ENCODE peak calls at places on chromosomes 2 and 18, in nine cellular contexts. One of them, this sample, is unnamed. For H3K9me3, the result is how much of the 10 kb centered on the place peaks cover.

GRCh38 chr2:57544626-57545025 is 502.0 kb upstream of the VRK2 start:
- DNase-seq in vagina: no peak
- DNase-seq in H1: no peak
- DNase-seq in SK-N-SH: no peak
- DNase-seq in breast epithelium: no peak
- DNase-seq in HepG2: no peak
- DNase-seq in stomach: no peak
- DNase-seq in transverse colon: no peak
- DNase-seq in prostate gland: no peak
- DNase-seq in this sample: no peak

GRCh38 chr2:70456594-70457495 is 96.8 kb downstream of the TGFA start:
- DNase-seq in prostate gland: no peak
- DNase-seq in stomach: no peak
- DNase-seq in breast epithelium: no peak
- DNase-seq in transverse colon: no peak
- DNase-seq in vagina: no peak
- DNase-seq in H1: no peak
- DNase-seq in HepG2: no peak
- DNase-seq in SK-N-SH: no peak
- DNase-seq in this sample: no peak

GRCh38 chr18:49646864-49647263 is 85.0 kb downstream of the LIPG start:
- DNase-seq in SK-N-SH: no peak
- DNase-seq in stomach: no peak
- DNase-seq in transverse colon: no peak
- DNase-seq in prostate gland: no peak
- DNase-seq in vagina: no peak
- DNase-seq in breast epithelium: no peak
- DNase-seq in H1: no peak
- DNase-seq in HepG2: no peak
- DNase-seq in this sample: peak

GRCh38 chr18:47749195-47749973 is 181.1 kb downstream of the SMAD2 start:
- DNase-seq in HepG2: peak
- DNase-seq in prostate gland: peak
- DNase-seq in stomach: peak
- DNase-seq in H1: peak
- DNase-seq in transverse colon: peak
- DNase-seq in SK-N-SH: peak
- DNase-seq in vagina: peak
- DNase-seq in breast epithelium: peak
- DNase-seq in this sample: peak

GRCh38 chr18:11741505-11742145 is 52.6 kb downstream of the GNAL start:
- DNase-seq in HepG2: peak
- DNase-seq in H1: no peak
- DNase-seq in SK-N-SH: peak
- DNase-seq in transverse colon: no peak
- DNase-seq in prostate gland: no peak
- DNase-seq in stomach: no peak
- DNase-seq in vagina: no peak
- DNase-seq in breast epithelium: no peak
- DNase-seq in this sample: no peak

GRCh38 chr18:77366725-77367641 is 117.3 kb downstream of the GALR1 start:
- DNase-seq in transverse colon: peak
- DNase-seq in stomach: no peak
- DNase-seq in HepG2: peak
- DNase-seq in prostate gland: peak
- DNase-seq in SK-N-SH: peak
- DNase-seq in H1: no peak
- DNase-seq in vagina: no peak
- DNase-seq in breast epithelium: no peak
- DNase-seq in this sample: no peak

GRCh38 chr2:144567745-144568144 is 47.8 kb upstream of the ZEB2 start:
- DNase-seq in SK-N-SH: no peak
- DNase-seq in HepG2: no peak
- DNase-seq in stomach: no peak
- DNase-seq in transverse colon: no peak
- DNase-seq in prostate gland: no peak
- DNase-seq in vagina: no peak
- DNase-seq in H1: peak
- DNase-seq in breast epithelium: no peak
- DNase-seq in this sample: no peak

GRCh38 chr2:73291093-73291460 is 2.3 kb downstream of the EGR4 start:
- DNase-seq in stomach: no peak
- DNase-seq in vagina: peak
- DNase-seq in H1: peak
- DNase-seq in transverse colon: peak
- DNase-seq in breast epithelium: no peak
- DNase-seq in HepG2: no peak
- DNase-seq in prostate gland: no peak
- DNase-seq in SK-N-SH: peak
- DNase-seq in this sample: peak

GRCh38 chr2:205235434-205235833 is 446.9 kb upstream of the NRP2 start:
- DNase-seq in SK-N-SH: no peak
- DNase-seq in HepG2: no peak
- DNase-seq in breast epithelium: no peak
- DNase-seq in prostate gland: no peak
- DNase-seq in vagina: no peak
- DNase-seq in stomach: no peak
- DNase-seq in H1: no peak
- DNase-seq in transverse colon: no peak
- DNase-seq in this sample: no peak

GRCh38 chr2:31957748-31958717 is 52.8 kb downstream of the MEMO1 start:
- DNase-seq in prostate gland: no peak
- DNase-seq in SK-N-SH: no peak
- DNase-seq in stomach: no peak
- DNase-seq in H1: no peak
- DNase-seq in breast epithelium: no peak
- DNase-seq in vagina: no peak
- DNase-seq in HepG2: no peak
- DNase-seq in transverse colon: no peak
- DNase-seq in this sample: no peak

GRCh38 chr2:163906410-163906809 is 170.6 kb upstream of the FIGN start:
- DNase-seq in prostate gland: no peak
- DNase-seq in stomach: no peak
- DNase-seq in vagina: no peak
- DNase-seq in SK-N-SH: no peak
- DNase-seq in breast epithelium: no peak
- DNase-seq in HepG2: no peak
- DNase-seq in transverse colon: no peak
- DNase-seq in H1: no peak
- DNase-seq in this sample: no peak

GRCh38 chr18:67282796-67283195 is 233.7 kb downstream of the DSEL start:
- DNase-seq in transverse colon: no peak
- DNase-seq in SK-N-SH: no peak
- DNase-seq in H1: no peak
- DNase-seq in prostate gland: no peak
- DNase-seq in stomach: no peak
- DNase-seq in vagina: no peak
- DNase-seq in breast epithelium: no peak
- DNase-seq in HepG2: no peak
- DNase-seq in this sample: no peak

GRCh38 chr2:62814132-62814531 is 108.6 kb downstream of the EHBP1 start:
- DNase-seq in SK-N-SH: no peak
- DNase-seq in breast epithelium: no peak
- DNase-seq in transverse colon: no peak
- DNase-seq in H1: no peak
- DNase-seq in prostate gland: no peak
- DNase-seq in HepG2: no peak
- DNase-seq in vagina: no peak
- DNase-seq in stomach: no peak
- DNase-seq in this sample: no peak

GRCh38 chr2:62811086-62811485 is 105.6 kb downstream of the EHBP1 start:
- DNase-seq in vagina: no peak
- DNase-seq in stomach: no peak
- DNase-seq in breast epithelium: no peak
- DNase-seq in H1: no peak
- DNase-seq in prostate gland: no peak
- DNase-seq in SK-N-SH: peak
- DNase-seq in transverse colon: no peak
- DNase-seq in HepG2: no peak
- DNase-seq in this sample: no peak

GRCh38 chr2:62808554-62808953 is 103.0 kb downstream of the EHBP1 start:
- DNase-seq in stomach: no peak
- DNase-seq in vagina: no peak
- DNase-seq in HepG2: no peak
- DNase-seq in H1: no peak
- DNase-seq in breast epithelium: no peak
- DNase-seq in prostate gland: no peak
- DNase-seq in SK-N-SH: no peak
- DNase-seq in transverse colon: no peak
- DNase-seq in this sample: no peak

GRCh38 chr2:62812921-62813825 is 107.7 kb downstream of the EHBP1 start:
- DNase-seq in vagina: no peak
- DNase-seq in transverse colon: no peak
- DNase-seq in HepG2: no peak
- DNase-seq in prostate gland: no peak
- DNase-seq in breast epithelium: no peak
- DNase-seq in stomach: no peak
- DNase-seq in SK-N-SH: no peak
- DNase-seq in H1: no peak
- DNase-seq in this sample: no peak

DNA sequence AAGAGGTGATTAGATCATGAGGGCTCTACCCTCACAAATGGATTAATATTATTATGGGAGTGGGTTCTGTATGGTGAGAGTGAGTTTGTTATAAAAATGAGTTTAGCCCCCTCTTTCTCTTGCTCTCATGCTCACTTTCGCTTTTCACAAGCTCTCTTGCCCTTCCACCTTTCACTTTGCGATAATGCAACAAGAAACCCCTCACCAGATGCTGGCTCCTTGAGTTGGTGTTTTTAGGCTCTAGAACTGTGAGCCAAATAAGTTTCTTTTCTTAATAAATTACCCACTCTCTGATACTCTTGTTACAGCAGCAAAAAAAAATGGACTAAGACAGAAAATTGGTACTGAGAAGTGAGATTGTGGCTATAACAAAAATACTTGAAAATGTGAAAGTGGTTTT is 106.5 kb downstream of the EHBP1 start:
- DNase-seq in transverse colon: no peak
- DNase-seq in breast epithelium: no peak
- DNase-seq in H1: no peak
- DNase-seq in HepG2: no peak
- DNase-seq in stomach: no peak
- DNase-seq in SK-N-SH: no peak
- DNase-seq in prostate gland: no peak
- DNase-seq in vagina: no peak
- DNase-seq in this sample: no peak
- TF ChIP-seq POLR2AphosphoS5 in transverse colon: no peak
- TF ChIP-seq POLR2AphosphoS5 in breast epithelium: no peak
- TF ChIP-seq POLR2AphosphoS5 in H1: no peak
- TF ChIP-seq POLR2AphosphoS5 in HepG2: no peak
- TF ChIP-seq POLR2AphosphoS5 in stomach: no peak
- TF ChIP-seq POLR2AphosphoS5 in SK-N-SH: no peak
- TF ChIP-seq POLR2AphosphoS5 in prostate gland: no peak
- TF ChIP-seq POLR2AphosphoS5 in vagina: no peak
- TF ChIP-seq POLR2AphosphoS5 in this sample: no peak

DNA sequence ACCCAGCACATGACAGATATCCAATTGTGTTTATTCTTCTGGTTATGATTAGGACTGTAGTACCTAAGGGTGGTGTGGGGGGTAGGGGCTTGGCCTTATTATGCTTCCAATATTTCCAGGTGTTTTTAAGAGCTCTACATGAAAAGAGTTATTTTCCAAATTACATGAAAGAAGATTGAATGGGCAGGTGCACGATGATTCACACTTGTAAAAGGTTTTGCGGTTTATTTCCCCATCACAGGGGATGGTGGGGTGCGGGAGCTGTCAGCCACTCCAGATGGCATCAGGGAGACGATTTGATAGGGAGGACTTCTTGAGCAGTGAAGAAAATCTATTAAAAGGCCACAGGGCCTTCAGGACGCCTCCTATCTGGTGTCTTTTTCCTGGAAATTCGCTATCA is 15.1 kb upstream of the CCBE1 start:
- DNase-seq in transverse colon: no peak
- DNase-seq in SK-N-SH: no peak
- DNase-seq in stomach: no peak
- DNase-seq in breast epithelium: no peak
- DNase-seq in vagina: no peak
- DNase-seq in H1: no peak
- DNase-seq in prostate gland: no peak
- DNase-seq in HepG2: no peak
- DNase-seq in this sample: no peak
- H3K9me3 ChIP-seq in transverse colon: under half
- H3K9me3 ChIP-seq in SK-N-SH: under half
- H3K9me3 ChIP-seq in stomach: under half
- H3K9me3 ChIP-seq in breast epithelium: under half
- H3K9me3 ChIP-seq in vagina: under half
- H3K9me3 ChIP-seq in H1: under half
- H3K9me3 ChIP-seq in prostate gland: under half
- H3K9me3 ChIP-seq in HepG2: under half
- H3K9me3 ChIP-seq in this sample: under half

GRCh38 chr2:235670974-235671787 is 177.3 kb downstream of the AGAP1 start:
- DNase-seq in prostate gland: no peak
- DNase-seq in vagina: no peak
- DNase-seq in stomach: no peak
- DNase-seq in H1: no peak
- DNase-seq in transverse colon: no peak
- DNase-seq in SK-N-SH: no peak
- DNase-seq in HepG2: no peak
- DNase-seq in breast epithelium: no peak
- DNase-seq in this sample: no peak
- TF ChIP-seq CTCF in prostate gland: no peak
- TF ChIP-seq CTCF in vagina: no peak
- TF ChIP-seq CTCF in stomach: no peak
- TF ChIP-seq CTCF in H1: no peak
- TF ChIP-seq CTCF in transverse colon: no peak
- TF ChIP-seq CTCF in SK-N-SH: no peak
- TF ChIP-seq CTCF in HepG2: no peak
- TF ChIP-seq CTCF in breast epithelium: no peak
- TF ChIP-seq CTCF in this sample: no peak

GRCh38 chr2:238220892-238221521 is 17.5 kb upstream of the ILKAP start:
- DNase-seq in H1: no peak
- DNase-seq in HepG2: peak
- DNase-seq in prostate gland: no peak
- DNase-seq in vagina: no peak
- DNase-seq in transverse colon: no peak
- DNase-seq in SK-N-SH: no peak
- DNase-seq in breast epithelium: no peak
- DNase-seq in stomach: no peak
- DNase-seq in this sample: no peak
- TF ChIP-seq POLR2AphosphoS5 in H1: no peak
- TF ChIP-seq POLR2AphosphoS5 in HepG2: no peak
- TF ChIP-seq POLR2AphosphoS5 in prostate gland: no peak
- TF ChIP-seq POLR2AphosphoS5 in vagina: peak
- TF ChIP-seq POLR2AphosphoS5 in transverse colon: no peak
- TF ChIP-seq POLR2AphosphoS5 in SK-N-SH: no peak
- TF ChIP-seq POLR2AphosphoS5 in breast epithelium: no peak
- TF ChIP-seq POLR2AphosphoS5 in stomach: no peak
- TF ChIP-seq POLR2AphosphoS5 in this sample: no peak

DNA sequence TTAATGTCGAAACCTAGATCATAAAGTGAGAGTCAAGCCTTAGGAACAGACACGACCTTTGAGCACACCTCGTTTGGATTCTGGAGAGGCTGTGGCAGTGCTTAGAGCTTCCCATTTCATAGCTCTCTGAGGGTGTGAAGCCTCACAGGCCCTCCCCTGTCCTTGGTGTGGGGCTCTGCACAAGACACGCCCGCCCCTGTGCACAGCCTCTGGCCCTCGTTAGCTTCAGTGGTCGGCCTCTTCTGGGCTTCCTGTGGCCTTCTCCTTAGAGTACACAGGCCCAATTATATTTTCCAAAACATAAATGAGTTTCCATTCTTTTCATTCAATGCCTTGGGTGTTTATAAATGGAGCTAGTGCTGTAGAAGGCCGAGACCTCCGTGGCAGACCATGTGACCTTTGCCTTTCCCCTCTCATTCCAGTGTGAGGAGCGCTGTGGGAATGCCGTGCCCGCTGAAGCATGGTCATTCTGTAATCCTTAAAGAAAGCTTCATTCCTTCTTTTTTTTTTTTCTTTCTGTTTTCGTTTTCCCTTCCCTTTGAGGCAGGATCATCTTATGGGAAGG is 208.6 kb downstream of the DCDC2C start:
- DNase-seq in prostate gland: no peak
- DNase-seq in HepG2: no peak
- DNase-seq in SK-N-SH: no peak
- DNase-seq in stomach: no peak
- DNase-seq in breast epithelium: no peak
- DNase-seq in H1: no peak
- DNase-seq in transverse colon: no peak
- DNase-seq in vagina: no peak
- DNase-seq in this sample: peak
- H3K9me3 ChIP-seq in prostate gland: under half
- H3K9me3 ChIP-seq in HepG2: under half
- H3K9me3 ChIP-seq in SK-N-SH: under half
- H3K9me3 ChIP-seq in stomach: under half
- H3K9me3 ChIP-seq in breast epithelium: under half
- H3K9me3 ChIP-seq in H1: under half
- H3K9me3 ChIP-seq in transverse colon: under half
- H3K9me3 ChIP-seq in vagina: under half
- H3K9me3 ChIP-seq in this sample: under half